ENCODE peak calls at places on chromosomes 12 and 14, in six cellular contexts. R is transverse colon, Y is right cardiac atrium, U is HepG2, O is IMR-90, G is tibial artery. M is an unnamed sample.

GRCh38 chr14:88871429-88871828 is 47.0 kb downstream of the TTC8 start:
- DNase-seq in R (no peak), U (no peak), O (no peak), Y (no peak), G (no peak), M (no peak)

GRCh38 chr14:96097752-96098151 is 58.6 kb downstream of the C14orf132 start:
- DNase-seq in R (no peak), G (no peak), Y (no peak), O (no peak), U (peak; percentile 22), M (no peak)

GRCh38 chr12:100303831-100304230 is 36.9 kb downstream of the SCYL2 start:
- DNase-seq in U (no peak), O (no peak), G (no peak), R (no peak), Y (no peak), M (no peak)

GRCh38 chr14:23362200-23362599 is 2.8 kb downstream of the EFS start:
- DNase-seq in U (peak; percentile 36), Y (no peak), O (peak; percentile 45), R (no peak), G (no peak), M (no peak)

GRCh38 chr14:65472189-65472588 is 59.7 kb downstream of the FUT8 start:
- DNase-seq in Y (no peak), R (no peak), O (no peak), G (no peak), U (no peak), M (no peak)

GRCh38 chr14:24848427-24848826 is 201.5 kb downstream of the STXBP6 start:
- DNase-seq in Y (no peak), R (no peak), O (peak; percentile 76), U (no peak), G (no peak), M (no peak)

GRCh38 chr12:65951697-65952096 is 127.4 kb downstream of the HMGA2 start:
- DNase-seq in G (no peak), R (no peak), Y (no peak), U (no peak), O (no peak), M (no peak)

GRCh38 chr12:122032570-122032969 is 10.9 kb downstream of the BCL7A start:
- DNase-seq in Y (no peak), G (no peak), R (no peak), U (no peak), O (no peak), M (no peak)

GRCh38 chr14:36747411-36748184 is 85.9 kb downstream of the PAX9 start:
- DNase-seq in O (no peak), R (no peak), U (peak; percentile 44), Y (no peak), G (no peak), M (no peak)

GRCh38 chr14:100712490-100712889 is 14.2 kb upstream of the DLK1 start:
- DNase-seq in O (no peak), Y (no peak), U (no peak), R (peak; percentile 11), G (no peak), M (no peak)

DNA sequence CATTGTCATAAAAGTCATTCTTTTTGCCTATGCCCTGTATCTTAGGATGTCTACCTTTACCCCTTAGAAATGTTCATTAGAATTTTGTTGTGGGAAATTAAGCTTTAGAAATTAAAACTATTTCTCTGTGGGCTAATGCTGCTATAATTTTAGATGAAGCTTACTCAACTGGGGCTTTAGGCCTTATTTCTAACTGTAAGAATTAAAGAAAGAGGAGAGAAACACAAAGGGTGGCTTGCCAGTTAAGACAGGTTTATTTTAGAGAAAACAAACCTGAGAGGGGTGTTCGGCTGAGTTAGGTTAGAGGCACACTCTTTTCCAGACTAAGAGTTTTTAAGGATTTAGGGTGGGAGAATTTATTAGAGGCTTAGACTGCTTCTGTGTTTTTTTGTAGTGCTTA is 6.4 kb downstream of the TRIP11 start:
- DNase-seq in Y (no peak), O (no peak), G (no peak), R (no peak), U (no peak), M (no peak)
- H3K27ac ChIP-seq in Y (no peak overlapping the region), O (no peak overlapping the region), G (no peak overlapping the region), R (no peak overlapping the region), U (peak overlapping the region; percentile 25), M (no peak overlapping the region)

GRCh38 chr12:11814362-11814761 is 164.9 kb downstream of the ETV6 start:
- DNase-seq in O (peak; percentile 89), U (peak; percentile 43), R (no peak), G (no peak), Y (no peak), M (no peak)

GRCh38 chr12:11813422-11813813 is 163.9 kb downstream of the ETV6 start:
- DNase-seq in Y (no peak), G (no peak), U (no peak), R (no peak), O (no peak), M (no peak)

GRCh38 chr12:11815397-11815796 is 165.9 kb downstream of the ETV6 start:
- DNase-seq in G (no peak), O (no peak), Y (no peak), R (no peak), U (no peak), M (no peak)

GRCh38 chr12:11810962-11811361 is 161.5 kb downstream of the ETV6 start:
- DNase-seq in U (no peak), O (no peak), Y (no peak), R (no peak), G (no peak), M (no peak)

DNA sequence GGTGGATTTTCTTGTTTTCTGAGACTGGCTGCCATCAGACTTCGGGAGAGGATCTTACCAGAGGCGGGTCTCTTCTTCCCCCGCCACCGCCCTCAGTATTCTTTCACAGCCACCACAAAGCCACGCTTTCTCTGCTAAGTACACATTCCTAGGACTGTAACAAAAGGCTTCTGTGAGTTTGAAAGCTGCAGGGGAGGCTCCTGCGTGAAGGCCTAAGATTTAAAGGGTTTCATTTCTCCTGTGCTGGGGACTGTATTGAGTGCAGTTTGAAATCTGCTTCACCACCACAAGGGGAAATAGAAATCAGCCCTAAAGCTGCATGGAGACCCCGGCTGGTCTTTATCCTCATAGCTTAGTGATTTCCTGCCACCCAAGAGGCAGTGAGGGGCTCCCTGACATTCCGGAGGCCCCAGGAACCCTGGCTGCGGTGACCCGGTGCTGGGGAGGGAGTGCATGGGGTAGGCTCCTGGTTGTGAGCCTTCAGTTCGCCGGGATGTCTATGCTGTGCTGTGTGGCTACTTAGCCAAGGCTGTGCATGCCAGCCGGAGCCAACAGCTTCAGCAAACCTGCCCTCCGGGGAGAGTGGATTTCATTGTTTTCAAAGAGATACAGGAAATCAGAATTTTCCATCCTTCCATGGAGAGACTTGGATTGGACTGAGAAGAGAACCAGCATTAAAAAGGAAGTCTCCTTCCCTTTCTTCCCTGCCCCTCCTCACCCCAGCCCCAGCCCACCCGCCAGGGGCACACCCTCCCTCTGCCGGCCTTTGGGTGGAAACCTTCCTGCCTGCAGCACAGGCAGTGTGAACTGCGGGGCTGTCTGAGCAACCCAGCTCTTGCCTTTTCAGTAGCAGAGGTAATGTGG is 163.3 kb downstream of the ETV6 start:
- DNase-seq in G (no peak), O (peak; percentile 27), Y (peak; percentile 47), U (peak; percentile 78), R (peak; percentile 50), M (peak; percentile 39)
- H3K27ac ChIP-seq in G (peak overlapping the region; percentile 77), O (peak overlapping the region; percentile 42), Y (peak overlapping the region; percentile 88), U (no peak overlapping the region), R (peak overlapping the region; percentile 77), M (peak overlapping the region; percentile 85)

GRCh38 chr12:56805282-56805855 is 42.2 kb downstream of the HSD17B6 start:
- DNase-seq in Y (no peak), R (no peak), O (no peak), G (no peak), U (no peak), M (no peak)

GRCh38 chr12:56804169-56804568 is 41.0 kb downstream of the HSD17B6 start:
- DNase-seq in O (no peak), R (no peak), Y (no peak), U (no peak), G (no peak), M (no peak)

GRCh38 chr12:56804684-56805083 is 41.6 kb downstream of the HSD17B6 start:
- DNase-seq in U (no peak), O (no peak), G (no peak), R (no peak), Y (no peak), M (no peak)

GRCh38 chr12:56801661-56802622 is 38.8 kb downstream of the HSD17B6 start:
- DNase-seq in U (no peak), Y (no peak), R (no peak), G (no peak), O (no peak), M (no peak)

GRCh38 chr12:56803750-56804149 is 40.6 kb downstream of the HSD17B6 start:
- DNase-seq in O (no peak), G (peak; percentile 82), Y (no peak), R (no peak), U (no peak), M (no peak)
- H3K27ac ChIP-seq in O (no peak overlapping the region), G (peak overlapping the region; percentile 47), Y (no peak overlapping the region), R (peak overlapping the region; percentile 7), U (no peak overlapping the region), M (no peak overlapping the region)

GRCh38 chr12:124665516-124665915 is 98.1 kb upstream of the NCOR2 start:
- DNase-seq in Y (peak; percentile 25), G (no peak), O (peak; percentile 63), R (no peak), U (no peak), M (no peak)
- H3K27ac ChIP-seq in Y (no peak overlapping the region), G (peak overlapping the region; percentile 48), O (peak overlapping the region; percentile 80), R (no peak overlapping the region), U (no peak overlapping the region), M (no peak overlapping the region)

GRCh38 chr12:120822832-120823503 is 81.2 kb downstream of the SPPL3 start:
- DNase-seq in U (no peak), G (no peak), Y (no peak), O (no peak), R (no peak), M (no peak)

GRCh38 chr12:120818416-120818815 is 85.7 kb downstream of the SPPL3 start:
- DNase-seq in G (no peak), O (no peak), Y (no peak), R (no peak), U (peak; percentile 7), M (no peak)

GRCh38 chr12:120820885-120821510 is 83.2 kb downstream of the SPPL3 start:
- DNase-seq in R (no peak), G (no peak), U (no peak), Y (no peak), O (no peak), M (no peak)

GRCh38 chr12:120825337-120825736 is 78.8 kb downstream of the SPPL3 start:
- DNase-seq in Y (no peak), G (no peak), R (no peak), O (no peak), U (peak; percentile 73), M (no peak)

GRCh38 chr12:120821878-120822277 is 82.3 kb downstream of the SPPL3 start:
- DNase-seq in U (no peak), O (no peak), G (no peak), Y (no peak), R (no peak), M (no peak)
- H3K27ac ChIP-seq in U (no peak overlapping the region), O (no peak overlapping the region), G (no peak overlapping the region), Y (no peak overlapping the region), R (no peak overlapping the region), M (no peak overlapping the region)

GRCh38 chr14:61420326-61420725 is 98.9 kb downstream of the PRKCH start:
- DNase-seq in G (no peak), O (peak; percentile 5), U (no peak), Y (no peak), R (no peak), M (no peak)
- H3K27ac ChIP-seq in G (no peak overlapping the region), O (no peak overlapping the region), U (no peak overlapping the region), Y (no peak overlapping the region), R (no peak overlapping the region), M (no peak overlapping the region)

GRCh38 chr14:99573000-99573330 is 31.0 kb downstream of the CCDC85C start:
- DNase-seq in G (no peak), U (no peak), O (no peak), R (no peak), Y (no peak), M (no peak)
- H3K27ac ChIP-seq in G (peak overlapping the region; percentile 39), U (peak overlapping the region; percentile 5), O (no peak overlapping the region), R (peak overlapping the region; percentile 82), Y (no peak overlapping the region), M (peak overlapping the region; percentile 66)